ENCODE peak calls at places on chromosomes 1 and 21, in four cellular contexts. A, X, Y and E are unnamed samples.

GRCh38 chr21:44999428-44999971 is 59.7 kb downstream of the SLX9 start:
- DNase-seq in X (no peak), A (no peak), Y (no peak), E (no peak)

GRCh38 chr1:69711159-69711930 is 143.6 kb downstream of the LRRC7 start:
- DNase-seq in X (no peak), Y (no peak), A (no peak), E (no peak)

GRCh38 chr1:2528966-2529750 is 905 bp downstream of the HES5 start:
- DNase-seq in A (no peak), X (no peak), Y (no peak), E (peak; percentile 71)

GRCh38 chr1:156114919-156115513 is 505 bp downstream of the LMNA start:
- DNase-seq in X (peak; percentile 60), A (no peak), Y (no peak), E (peak; percentile 67)

GRCh38 chr1:85282424-85282823 is 6.0 kb upstream of the BCL10 start:
- DNase-seq in X (peak; percentile 48), A (no peak), Y (no peak), E (no peak)

GRCh38 chr1:159752135-159752580 is 28.6 kb upstream of the DUSP23 start:
- DNase-seq in X (no peak), Y (peak; percentile 72), A (no peak), E (no peak)

GRCh38 chr1:41806472-41807155 is 112.1 kb downstream of the HIVEP3 start:
- DNase-seq in X (peak; percentile 20), A (no peak), Y (no peak), E (no peak)

GRCh38 chr1:247407180-247407616 is 8.8 kb upstream of the NLRP3 start:
- DNase-seq in X (peak; percentile 58), A (no peak), Y (peak; percentile 51), E (no peak)

GRCh38 chr1:18917071-18917799 is 14.9 kb upstream of the ALDH4A1 start:
- DNase-seq in X (no peak), A (no peak), Y (no peak), E (no peak)

GRCh38 chr1:174040387-174040786 is 18.2 kb upstream of the RC3H1 start:
- DNase-seq in A (peak; percentile 65), Y (no peak), X (peak; percentile 96), E (no peak)

GRCh38 chr1:102790997-102791396 is 317.3 kb downstream of the COL11A1 start:
- DNase-seq in A (no peak), Y (no peak), X (peak; percentile 37), E (no peak)

GRCh38 chr1:61752921-61753389 is 10.7 kb downstream of the PATJ start:
- DNase-seq in Y (no peak), A (no peak), X (no peak), E (no peak)

GRCh38 chr1:168112673-168113305 is 23.9 kb downstream of the GPR161 start:
- DNase-seq in A (peak; percentile 50), X (peak; percentile 68), Y (peak; percentile 71), E (peak; percentile 77)

GRCh38 chr1:61343623-61344257 is 261.4 kb downstream of the NFIA start:
- DNase-seq in A (no peak), Y (no peak), X (no peak), E (no peak)

GRCh38 chr21:37331411-37331810 is 35.2 kb upstream of the DYRK1A start:
- DNase-seq in Y (no peak), A (no peak), X (no peak), E (no peak)

GRCh38 chr21:44785620-44786344 is 15.8 kb downstream of the UBE2G2 start:
- DNase-seq in Y (no peak), A (no peak), X (no peak), E (no peak)

GRCh38 chr1:114310771-114311251 is 157.1 kb upstream of the SYT6 start:
- DNase-seq in X (no peak), Y (no peak), A (no peak), E (no peak)

GRCh38 chr1:35659589-35659988 is 18.3 kb upstream of the PSMB2 start:
- DNase-seq in Y (no peak), A (no peak), X (no peak), E (no peak)

GRCh38 chr1:220527279-220528048 is 472 bp upstream of the MARK1 start:
- DNase-seq in X (no peak), A (no peak), Y (peak; percentile 63), E (peak; percentile 42)

GRCh38 chr1:7579016-7579415 is 192.1 kb upstream of the VAMP3 start:
- DNase-seq in Y (no peak), X (no peak), A (no peak), E (no peak)

GRCh38 chr1:238468068-238468467 is 577.3 kb upstream of the ZP4 start:
- DNase-seq in A (no peak), X (no peak), Y (no peak), E (no peak)

GRCh38 chr21:36297938-36298572 is 21.9 kb upstream of the MORC3 start:
- DNase-seq in X (peak; percentile 27), Y (peak; percentile 84), A (no peak), E (no peak)

GRCh38 chr1:13700521-13701273 is 709 bp downstream of the PRDM2 start:
- DNase-seq in A (no peak), Y (peak; percentile 45), X (peak; percentile 29), E (peak; percentile 38)

GRCh38 chr1:200640373-200641174 is 20.0 kb upstream of the KIF14 start:
- DNase-seq in X (peak; percentile 10), A (no peak), Y (no peak), E (no peak)

GRCh38 chr21:26546698-26547097 is 26.4 kb downstream of the CYYR1 start:
- DNase-seq in Y (no peak), X (no peak), A (no peak), E (no peak)

GRCh38 chr1:48471103-48471502 is 901 bp downstream of the SPATA6 start:
- DNase-seq in A (no peak), Y (no peak), X (no peak), E (no peak)

GRCh38 chr1:172425339-172425738 is 4.9 kb downstream of the C1orf105 start:
- DNase-seq in A (no peak), Y (no peak), X (no peak), E (no peak)

GRCh38 chr1:51072040-51072439 is 30.0 kb upstream of the C1orf185 start:
- DNase-seq in A (no peak), X (no peak), Y (no peak), E (no peak)

GRCh38 chr1:50774759-50775351 is 185.2 kb downstream of the FAF1 start:
- DNase-seq in A (peak; percentile 31), X (peak; percentile 72), Y (no peak), E (peak; percentile 28)

GRCh38 chr21:39124852-39125251 is 58.4 kb downstream of the PSMG1 start:
- DNase-seq in A (no peak), Y (no peak), X (no peak), E (no peak)

GRCh38 chr1:117436528-117436927 is 69.3 kb downstream of the MAN1A2 start:
- DNase-seq in A (no peak), X (peak; percentile 15), Y (no peak), E (no peak)

GRCh38 chr1:65165269-65166002 is 17.4 kb downstream of the AK4 start:
- DNase-seq in A (no peak), X (no peak), Y (no peak), E (peak; percentile 33)